ENCODE peak calls at places on chromosomes 1 and 21, in five cellular contexts. B is T-helper 1 cell, R is COR-L47, I is GM23338, X is thoracic aorta. Q is an unnamed sample.
A peak's percentile ranks its signal among the peaks of the same experiment; 100 is the strongest.

GRCh38 chr1:213996320-213997022 is 8.7 kb downstream of the PROX1 start:
- DNase-seq in I (no peak), R (no peak), X (no peak), B (no peak), Q (no peak)

GRCh38 chr1:41662061-41662655 is 177.7 kb upstream of the EDN2 start:
- DNase-seq in I (peak; percentile 64), B (peak; percentile 69), R (peak; percentile 41), X (peak; percentile 39), Q (peak; percentile 65)

GRCh38 chr1:186033744-186034345 is 299.7 kb downstream of the HMCN1 start:
- DNase-seq in R (no peak), I (no peak), B (no peak), X (no peak), Q (no peak)

GRCh38 chr1:93575586-93576271 is 105.9 kb downstream of the BCAR3 start:
- DNase-seq in B (no peak), X (no peak), R (peak; percentile 44), I (no peak), Q (no peak)

GRCh38 chr1:30617161-30617560 is 106.2 kb downstream of the MATN1 start:
- DNase-seq in I (no peak), X (no peak), R (no peak), B (no peak), Q (no peak)

GRCh38 chr1:183783896-183784637 is 20.9 kb upstream of the RGL1 start:
- DNase-seq in B (no peak), X (no peak), I (no peak), R (no peak), Q (no peak)

GRCh38 chr1:115496904-115497527 is 144.8 kb upstream of the VANGL1 start:
- DNase-seq in B (no peak), R (no peak), I (no peak), X (no peak), Q (no peak)

GRCh38 chr21:32350981-32351380 is 41.8 kb downstream of the URB1 start:
- DNase-seq in I (no peak), R (no peak), X (no peak), B (no peak), Q (no peak)

GRCh38 chr1:215119719-215120118 is 37.2 kb downstream of the KCNK2 start:
- DNase-seq in B (no peak), R (no peak), X (no peak), I (no peak), Q (no peak)

GRCh38 chr1:203478986-203479385 is 3.4 kb downstream of the PRELP start:
- DNase-seq in R (no peak), X (no peak), B (no peak), I (no peak), Q (no peak)

GRCh38 chr21:41207401-41208388 is 39.7 kb downstream of the BACE2 start:
- DNase-seq in R (peak; percentile 41), X (peak; percentile 50), B (no peak), I (no peak), Q (no peak)

Q was measured in T-helper 22 cell.